ENCODE peak calls at places on chromosomes 1 and 21, in seven cellular contexts. H is CD8-positive, alpha-beta memory T cell; L is tibial artery; O is T-helper 17 cell; Q is fibroblast of lung; A is MM.1S; R is heart right ventricle. Z is an unnamed sample.
A peak's percentile ranks its signal among the peaks of the same experiment; 100 is the strongest.

GRCh38 chr1:65527672-65528071 is 107.2 kb downstream of the LEPR start:
- DNase-seq in H (no peak), Q (no peak), O (no peak), R (no peak), L (no peak), A (no peak), Z (no peak)

GRCh38 chr1:211748810-211749209 is 73.4 kb upstream of the NEK2 start:
- DNase-seq in Q (no peak), O (no peak), A (no peak), H (no peak), R (no peak), L (no peak), Z (no peak)

GRCh38 chr21:42220138-42220701 is 1.3 kb downstream of the ABCG1 start:
- DNase-seq in R (peak; percentile 77), Q (peak; percentile 63), A (peak; percentile 79), L (peak; percentile 81), O (peak; percentile 54), H (peak; percentile 88), Z (peak; percentile 89)

GRCh38 chr21:27590271-27590670 is 623.4 kb upstream of the ADAMTS5 start:
- DNase-seq in O (no peak), R (peak; percentile 36), L (no peak), Q (peak; percentile 20), A (no peak), H (no peak), Z (no peak)

GRCh38 chr1:62436039-62436465 is 797 bp upstream of the USP1 start:
- DNase-seq in Q (no peak), R (no peak), H (peak; percentile 99), L (no peak), A (no peak), O (peak; percentile 92), Z (no peak)

GRCh38 chr1:204331847-204332487 is 27.8 kb downstream of the PLEKHA6 start:
- DNase-seq in L (no peak), O (no peak), Q (no peak), R (no peak), A (no peak), H (no peak), Z (no peak)

GRCh38 chr1:244104309-244105060 is 53.4 kb downstream of the ZBTB18 start:
- DNase-seq in A (no peak), L (no peak), R (no peak), O (no peak), H (no peak), Q (peak; percentile 96), Z (no peak)

GRCh38 chr1:46098043-46098712 is 34.3 kb downstream of the PIK3R3 start:
- DNase-seq in Q (peak; percentile 55), R (no peak), L (no peak), O (no peak), H (no peak), A (no peak), Z (no peak)

GRCh38 chr1:204591473-204592090 is 75.4 kb downstream of the MDM4 start:
- DNase-seq in R (no peak), O (no peak), L (no peak), H (no peak), Q (peak; percentile 71), A (no peak), Z (no peak)

GRCh38 chr1:97508653-97509218 is 412.1 kb downstream of the DPYD start:
- DNase-seq in A (no peak), R (peak; percentile 8), H (no peak), O (no peak), Q (no peak), L (no peak), Z (no peak)

GRCh38 chr1:206687251-206687914 is 2.7 kb downstream of the MAPKAPK2 start:
- DNase-seq in O (no peak), Q (no peak), R (no peak), H (no peak), A (no peak), L (no peak), Z (no peak)

GRCh38 chr1:94247146-94248094 is 10.0 kb upstream of the ARHGAP29 start:
- DNase-seq in L (peak; percentile 86), Q (peak; percentile 64), H (peak; percentile 2), R (peak; percentile 81), A (peak; percentile 49), O (no peak), Z (no peak)

GRCh38 chr1:204891860-204892259 is 21.2 kb downstream of the NFASC start:
- DNase-seq in L (no peak), Q (peak; percentile 69), R (no peak), O (no peak), H (no peak), A (no peak), Z (no peak)

GRCh38 chr1:66980745-66981367 is 56.1 kb downstream of the MIER1 start:
- DNase-seq in R (no peak), A (no peak), H (no peak), O (no peak), L (no peak), Q (peak; percentile 19), Z (no peak)

GRCh38 chr1:184056921-184057496 is 5.5 kb downstream of the TSEN15 start:
- DNase-seq in A (no peak), L (no peak), Q (peak; percentile 87), O (no peak), H (no peak), R (no peak), Z (no peak)

GRCh38 chr1:50656931-50657330 is 233.7 kb upstream of the DMRTA2 start:
- DNase-seq in R (no peak), H (no peak), L (no peak), O (no peak), Q (no peak), A (no peak), Z (no peak)
- H3K9me3 ChIP-seq in R (no peaks in the 10 kb centered on the region), H (no peaks in the 10 kb centered on the region), L (no peaks in the 10 kb centered on the region), O (no peaks in the 10 kb centered on the region), Q (no peaks in the 10 kb centered on the region), A (no peaks in the 10 kb centered on the region), Z (no peaks in the 10 kb centered on the region)

GRCh38 chr1:3026581-3027511 is 5.6 kb downstream of the ACTRT2 start:
- DNase-seq in Q (no peak), R (no peak), A (no peak), H (no peak), O (no peak), L (peak; percentile 60), Z (no peak)
- H3K9me3 ChIP-seq in Q (no peaks in the 10 kb centered on the region), R (no peaks in the 10 kb centered on the region), A (no peaks in the 10 kb centered on the region), H (no peaks in the 10 kb centered on the region), O (no peaks in the 10 kb centered on the region), L (no peaks in the 10 kb centered on the region), Z (no peaks in the 10 kb centered on the region)

GRCh38 chr21:38227401-38227800 is 29.4 kb upstream of the KCNJ15 start:
- DNase-seq in O (no peak), A (no peak), Q (no peak), H (no peak), L (no peak), R (no peak), Z (no peak)

GRCh38 chr21:38223893-38224540 is 32.8 kb upstream of the KCNJ15 start:
- DNase-seq in A (no peak), Q (peak; percentile 40), L (no peak), R (no peak), O (no peak), H (no peak), Z (peak; percentile 56)

GRCh38 chr21:38229260-38229877 is 27.4 kb upstream of the KCNJ15 start:
- DNase-seq in H (no peak), L (no peak), Q (no peak), O (no peak), R (no peak), A (no peak), Z (peak; percentile 16)

GRCh38 chr21:38228115-38228514 is 28.7 kb upstream of the KCNJ15 start:
- DNase-seq in Q (no peak), L (no peak), R (no peak), A (no peak), H (no peak), O (no peak), Z (no peak)
- H3K9me3 ChIP-seq in Q (no peaks in the 10 kb centered on the region), L (no peaks in the 10 kb centered on the region), R (peaks cover 27% of the 10 kb centered on the region), A (peaks cover 3% of the 10 kb centered on the region), H (peaks cover 27% of the 10 kb centered on the region), O (peaks cover 3% of the 10 kb centered on the region), Z (peaks cover 13% of the 10 kb centered on the region)

GRCh38 chr1:5594056-5594956 is 397.9 kb downstream of the NPHP4 start:
- DNase-seq in Q (no peak), R (no peak), L (no peak), A (no peak), H (no peak), O (no peak), Z (no peak)
- H3K9me3 ChIP-seq in Q (no peaks in the 10 kb centered on the region), R (peaks cover 6% of the 10 kb centered on the region), L (no peaks in the 10 kb centered on the region), A (no peaks in the 10 kb centered on the region), H (no peaks in the 10 kb centered on the region), O (no peaks in the 10 kb centered on the region), Z (peaks cover 8% of the 10 kb centered on the region)

GRCh38 chr1:157218671-157219070 is 80.5 kb upstream of the ETV3 start:
- DNase-seq in A (no peak), L (no peak), Q (no peak), R (no peak), O (no peak), H (no peak), Z (no peak)

GRCh38 chr1:157209514-157209913 is 71.3 kb upstream of the ETV3 start:
- DNase-seq in A (no peak), R (no peak), Q (no peak), O (no peak), L (no peak), H (no peak), Z (no peak)

GRCh38 chr1:157217486-157217885 is 79.3 kb upstream of the ETV3 start:
- DNase-seq in A (no peak), L (no peak), Q (no peak), R (no peak), O (no peak), H (no peak), Z (no peak)

GRCh38 chr1:157219182-157219581 is 81.0 kb upstream of the ETV3 start:
- DNase-seq in R (no peak), A (no peak), Q (no peak), O (no peak), L (no peak), H (no peak), Z (no peak)

GRCh38 chr1:157213836-157214235 is 75.6 kb upstream of the ETV3 start:
- DNase-seq in A (no peak), R (no peak), Q (no peak), O (no peak), L (no peak), H (no peak), Z (no peak)
- H3K9me3 ChIP-seq in A (no peaks in the 10 kb centered on the region), R (peaks cover 12% of the 10 kb centered on the region), Q (no peaks in the 10 kb centered on the region), O (peaks cover 4% of the 10 kb centered on the region), L (peaks cover 3% of the 10 kb centered on the region), H (no peaks in the 10 kb centered on the region), Z (no peaks in the 10 kb centered on the region)

GRCh38 chr1:246638941-246639655 is 72.8 kb downstream of the CNST start:
- DNase-seq in O (no peak), A (no peak), L (no peak), R (no peak), Q (no peak), H (no peak), Z (no peak)
- H3K9me3 ChIP-seq in O (no peaks in the 10 kb centered on the region), A (no peaks in the 10 kb centered on the region), L (no peaks in the 10 kb centered on the region), R (no peaks in the 10 kb centered on the region), Q (no peaks in the 10 kb centered on the region), H (no peaks in the 10 kb centered on the region), Z (no peaks in the 10 kb centered on the region)

GRCh38 chr1:152112101-152112884 is 3.0 kb downstream of the TCHH start:
- DNase-seq in Q (peak; percentile 39), O (no peak), H (no peak), L (no peak), R (no peak), A (peak; percentile 59), Z (no peak)
- H3K9me3 ChIP-seq in Q (no peaks in the 10 kb centered on the region), O (no peaks in the 10 kb centered on the region), H (no peaks in the 10 kb centered on the region), L (no peaks in the 10 kb centered on the region), R (peaks cover 9% of the 10 kb centered on the region), A (no peaks in the 10 kb centered on the region), Z (no peaks in the 10 kb centered on the region)

Z was measured in OCI-LY7.